ENCODE peak calls at places on chromosomes 13 and 19, in four cellular contexts. T is brain microvascular endothelial cell, A is SK-N-SH, P is sigmoid colon. L is an unnamed sample.

GRCh38 chr13:113404366-113404722 is 40.4 kb upstream of the GRTP1 start:
- DNase-seq in T (no peak), A (peak), P (no peak), L (no peak)

GRCh38 chr19:29680447-29680846 is 15.2 kb downstream of the PLEKHF1 start:
- DNase-seq in T (no peak), A (no peak), P (no peak), L (no peak)

GRCh38 chr19:13228561-13228960 is 78.3 kb downstream of the IER2 start:
- DNase-seq in T (no peak), A (no peak), P (no peak), L (no peak)

GRCh38 chr19:11273989-11274388 is 11.7 kb upstream of the DOCK6 start:
- DNase-seq in T (no peak), A (no peak), P (no peak), L (no peak)

GRCh38 chr13:64688893-64689677 is 2541.1 kb downstream of the PCDH9 start:
- DNase-seq in T (peak), A (no peak), P (no peak), L (no peak)

GRCh38 chr13:70253834-70254233 is 145.6 kb upstream of the KLHL1 start:
- DNase-seq in T (peak), A (no peak), P (no peak), L (no peak)

GRCh38 chr13:73684750-73685149 is 449.5 kb downstream of the KLF12 start:
- DNase-seq in T (no peak), A (no peak), P (no peak), L (no peak)

GRCh38 chr13:108728370-108728769 is 99.0 kb downstream of the MYO16 start:
- DNase-seq in T (no peak), A (no peak), P (no peak), L (no peak)

GRCh38 chr13:112603641-112604220 is 15.8 kb upstream of the TUBGCP3 start:
- DNase-seq in T (peak), A (no peak), P (no peak), L (no peak)

GRCh38 chr19:46659151-46660007 is 1.6 kb downstream of the DACT3 start:
- DNase-seq in T (no peak), A (peak), P (peak), L (peak)

GRCh38 chr13:28161370-28161769 is 23.0 kb downstream of the PAN3 start:
- DNase-seq in T (no peak), A (no peak), P (no peak), L (no peak)

GRCh38 chr13:36879218-36879938 is 40.7 kb downstream of the SMAD9 start:
- DNase-seq in T (no peak), A (no peak), P (no peak), L (no peak)

GRCh38 chr13:35764359-35765015 is 288.0 kb upstream of the MAB21L1 start:
- DNase-seq in T (no peak), A (no peak), P (no peak), L (no peak)

GRCh38 chr13:110964229-110965037 is 49.6 kb upstream of the ANKRD10 start:
- DNase-seq in T (no peak), A (no peak), P (no peak), L (no peak)

GRCh38 chr19:44807162-44807561 is 1.7 kb upstream of the BCAM start:
- DNase-seq in T (no peak), A (no peak), P (no peak), L (peak)

GRCh38 chr13:42378383-42378780 is 106.4 kb downstream of the AKAP11 start:
- DNase-seq in T (no peak), A (no peak), P (no peak), L (no peak)

GRCh38 chr13:85538957-85539356 is 260.3 kb downstream of the SLITRK6 start:
- DNase-seq in T (no peak), A (no peak), P (no peak), L (no peak)

GRCh38 chr13:38871275-38871674 is 119.4 kb downstream of the STOML3 start:
- DNase-seq in T (no peak), A (no peak), P (no peak), L (no peak)

GRCh38 chr19:30842926-30843325 is 470.7 kb downstream of the ZNF536 start:
- DNase-seq in T (no peak), A (no peak), P (no peak), L (no peak)

GRCh38 chr19:54271106-54271505 is 9.8 kb downstream of the LILRB2 start:
- DNase-seq in T (no peak), A (no peak), P (peak), L (no peak)

GRCh38 chr13:58343081-58343480 is 711.5 kb downstream of the PCDH17 start:
- DNase-seq in T (no peak), A (no peak), P (no peak), L (no peak)

GRCh38 chr13:58340895-58341294 is 709.4 kb downstream of the PCDH17 start:
- DNase-seq in T (no peak), A (no peak), P (no peak), L (no peak)

DNA sequence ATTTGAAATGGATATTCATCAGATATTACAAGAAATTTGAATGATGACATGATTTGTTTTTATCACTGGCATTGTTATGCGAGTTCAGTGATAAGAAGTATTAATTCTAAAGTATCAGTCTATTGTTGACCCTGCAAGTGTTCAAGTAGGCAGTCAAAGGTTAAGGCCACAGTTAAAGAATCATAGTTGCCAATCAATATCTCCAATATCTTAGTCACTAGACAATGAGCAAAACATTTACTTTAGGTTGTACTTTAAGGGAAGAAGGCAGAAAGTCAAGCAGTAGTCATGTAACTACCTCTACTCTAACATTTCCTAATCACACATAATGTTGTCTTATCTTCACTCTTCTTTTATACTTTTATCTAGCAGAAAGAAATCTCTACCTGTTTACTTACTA is 709.8 kb downstream of the PCDH17 start:
- DNase-seq in T (no peak), A (no peak), P (no peak), L (no peak)
- TF ChIP-seq CTCF in T (no peak), A (no peak), P (no peak), L (no peak)

GRCh38 chr19:4990306-4990705 is 21.4 kb downstream of the KDM4B start:
- DNase-seq in T (no peak), A (peak), P (no peak), L (no peak)
- TF ChIP-seq CTCF in T (no peak), A (no peak), P (no peak), L (no peak)

GRCh38 chr13:79060216-79060615 is 345.8 kb downstream of the RBM26 start:
- DNase-seq in T (no peak), A (no peak), P (no peak), L (no peak)
- TF ChIP-seq CTCF in T (no peak), A (peak), P (no peak), L (no peak)

GRCh38 chr13:94028234-94029145 is 451.0 kb downstream of the DCT start:
- DNase-seq in T (no peak), A (no peak), P (no peak), L (no peak)
- TF ChIP-seq CTCF in T (no peak), A (no peak), P (no peak), L (no peak)

GRCh38 chr13:53075356-53076041 is 46.9 kb downstream of the OLFM4 start:
- DNase-seq in T (no peak), A (no peak), P (no peak), L (no peak)
- TF ChIP-seq CTCF in T (no peak), A (no peak), P (no peak), L (no peak)

GRCh38 chr13:43804461-43805070 is 17.8 kb upstream of the ENOX1 start:
- DNase-seq in T (peak), A (peak), P (no peak), L (peak)
- TF ChIP-seq CTCF in T (peak), A (peak), P (peak), L (peak)

GRCh38 chr13:98774776-98775175 is 22.3 kb upstream of the SLC15A1 start:
- DNase-seq in T (no peak), A (no peak), P (no peak), L (no peak)

GRCh38 chr13:98773921-98774320 is 21.4 kb upstream of the SLC15A1 start:
- DNase-seq in T (no peak), A (no peak), P (no peak), L (no peak)

GRCh38 chr13:98775386-98775785 is 22.9 kb upstream of the SLC15A1 start:
- DNase-seq in T (no peak), A (no peak), P (no peak), L (no peak)

GRCh38 chr13:98771838-98772611 is 19.6 kb upstream of the SLC15A1 start:
- DNase-seq in T (no peak), A (no peak), P (no peak), L (no peak)

GRCh38 chr13:98773053-98773452 is 20.6 kb upstream of the SLC15A1 start:
- DNase-seq in T (no peak), A (no peak), P (no peak), L (no peak)
- TF ChIP-seq CTCF in T (peak), A (no peak), P (no peak), L (no peak)

L was measured in GM13977.